ENCODE peak calls at places on chromosome 5, in eight cellular contexts. C is activated naive CD8-positive, alpha-beta T cell treated with anti-CD3 and anti-CD28 coated beads for 36 hours; F is PC-3; W is Panc1; X is MM.1S; U is hepatic stellate cell; P is ureter; Y is NCI-H2171 treated with DMSO at 0.1 percent for 48 hours. D is an unnamed sample.
A peak's percentile ranks its signal among the peaks of the same experiment; 100 is the strongest.

GRCh38 chr5:40150896-40151295 is 528.8 kb upstream of the PTGER4 start:
- DNase-seq in C (no peak), F (no peak), W (no peak), X (no peak), U (no peak), P (no peak), Y (no peak), D (no peak)

GRCh38 chr5:155661859-155662258 is 648.3 kb downstream of the KIF4B start:
- DNase-seq in C (no peak), F (no peak), W (no peak), X (no peak), U (no peak), P (no peak), Y (no peak), D (no peak)

GRCh38 chr5:14206028-14206725 is 63.0 kb downstream of the TRIO start:
- DNase-seq in C (no peak), F (no peak), W (no peak), X (no peak), U (no peak), P (no peak), Y (no peak), D (no peak)

GRCh38 chr5:10695055-10695649 is 65.9 kb downstream of the DAP start:
- DNase-seq in C (peak; percentile 14), F (peak; percentile 96), W (peak; percentile 52), X (no peak), U (peak; percentile 82), P (peak; percentile 77), Y (peak; percentile 77), D (peak; percentile 20)

GRCh38 chr5:146647656-146648199 is 131.7 kb upstream of the GPR151 start:
- DNase-seq in C (no peak), F (no peak), W (no peak), X (no peak), U (no peak), P (no peak), Y (peak; percentile 68), D (no peak)

GRCh38 chr5:131628990-131629389 is 6.0 kb downstream of the RAPGEF6 start:
- DNase-seq in C (no peak), F (peak; percentile 55), W (no peak), X (no peak), U (no peak), P (no peak), Y (no peak), D (no peak)

GRCh38 chr5:115856936-115857524 is 15.3 kb downstream of the AP3S1 start:
- DNase-seq in C (no peak), F (no peak), W (no peak), X (no peak), U (no peak), P (no peak), Y (no peak), D (no peak)

GRCh38 chr5:144093400-144093799 is 77.1 kb downstream of the YIPF5 start:
- DNase-seq in C (no peak), F (no peak), W (no peak), X (no peak), U (no peak), P (no peak), Y (no peak), D (no peak)

GRCh38 chr5:86665984-86666760 is 48.4 kb downstream of the COX7C start:
- DNase-seq in C (peak; percentile 17), F (no peak), W (no peak), X (no peak), U (no peak), P (no peak), Y (no peak), D (no peak)

D was measured in NCI-H1417 treated with DMSO at 0.1 percent for 48 hours.